ENCODE peak calls at places on chromosomes 1 and 21, in ten cellular contexts. Z is tibial nerve, T is cardiac muscle cell, A is IMR-90, X is heart right ventricle, K is breast epithelium, W is WERI-Rb-1, N is psoas muscle, F is lung, S is fibroblast of lung. I is an unnamed sample. For H3K9me3, the result is how much of the 10 kb centered on the place peaks cover.

GRCh38 chr1:7516341-7516740 is 254.8 kb upstream of the VAMP3 start:
- DNase-seq in T (no peak), Z (no peak), F (no peak), W (peak), X (no peak), N (no peak), S (peak), A (peak), K (no peak), I (peak)

GRCh38 chr21:37546949-37547614 is 180.5 kb downstream of the DYRK1A start:
- DNase-seq in Z (no peak), A (no peak), F (no peak), N (no peak), X (no peak), T (peak), S (peak), W (peak), K (no peak), I (no peak)

GRCh38 chr1:98030976-98031375 is 110.1 kb upstream of the DPYD start:
- DNase-seq in N (no peak), S (no peak), A (no peak), F (no peak), K (no peak), Z (no peak), X (no peak), W (no peak), T (no peak), I (no peak)

GRCh38 chr1:180155202-180155682 is 573 bp downstream of the QSOX1 start:
- DNase-seq in X (peak), Z (no peak), N (peak), T (no peak), A (no peak), W (peak), F (no peak), S (no peak), K (no peak), I (no peak)

GRCh38 chr21:25039461-25040380 is 567.6 kb downstream of the MRPL39 start:
- DNase-seq in S (peak), N (no peak), K (no peak), W (no peak), T (no peak), F (no peak), X (no peak), A (peak), Z (no peak), I (no peak)

GRCh38 chr1:238779676-238780075 is 606.7 kb upstream of the CHRM3 start:
- DNase-seq in X (no peak), K (no peak), Z (no peak), W (no peak), F (no peak), T (no peak), A (no peak), N (no peak), S (peak), I (no peak)

GRCh38 chr1:205084360-205084759 is at the start of gene TMEM81:
- DNase-seq in N (no peak), W (no peak), S (no peak), X (no peak), K (no peak), F (no peak), T (no peak), A (no peak), Z (no peak), I (no peak)

GRCh38 chr1:230246551-230246950 is 179.5 kb downstream of the GALNT2 start:
- DNase-seq in T (no peak), A (no peak), Z (no peak), X (no peak), F (no peak), K (no peak), S (no peak), W (no peak), N (no peak), I (no peak)

GRCh38 chr1:97334454-97334853 is 586.4 kb downstream of the DPYD start:
- DNase-seq in X (no peak), F (no peak), S (peak), N (no peak), Z (no peak), A (peak), T (peak), K (no peak), W (no peak), I (no peak)

GRCh38 chr1:79496129-79496528 is 489.6 kb upstream of the ADGRL4 start:
- DNase-seq in S (no peak), Z (no peak), W (no peak), N (no peak), K (no peak), F (no peak), A (no peak), T (no peak), X (no peak), I (no peak)

GRCh38 chr1:61097326-61097725 is 15.0 kb downstream of the NFIA start:
- DNase-seq in A (peak), Z (no peak), T (peak), K (no peak), W (no peak), S (peak), N (no peak), X (no peak), F (no peak), I (no peak)

GRCh38 chr1:181680871-181681270 is 197.6 kb downstream of the CACNA1E start:
- DNase-seq in W (no peak), A (no peak), T (no peak), X (no peak), Z (no peak), N (no peak), K (no peak), F (no peak), S (no peak), I (no peak)

GRCh38 chr1:226639631-226640061 is 91.1 kb downstream of the STUM start:
- DNase-seq in T (no peak), N (no peak), K (no peak), F (no peak), X (no peak), A (no peak), W (no peak), Z (no peak), S (no peak), I (no peak)

GRCh38 chr1:73401666-73402065 is 796.3 kb downstream of the LRRIQ3 start:
- DNase-seq in X (no peak), S (no peak), W (no peak), T (no peak), F (no peak), A (peak), N (no peak), K (no peak), Z (no peak), I (no peak)

GRCh38 chr1:46400398-46400797 is 6.3 kb downstream of the FAAH start:
- DNase-seq in X (no peak), K (no peak), N (no peak), A (no peak), S (no peak), W (no peak), T (no peak), F (no peak), Z (no peak), I (no peak)

GRCh38 chr1:2404890-2405511 is 7.4 kb downstream of the PEX10 start:
- DNase-seq in X (no peak), K (no peak), F (no peak), A (peak), Z (no peak), S (peak), T (no peak), W (no peak), N (no peak), I (no peak)

GRCh38 chr1:54442185-54442584 is 36.0 kb upstream of the SSBP3 start:
- DNase-seq in Z (no peak), S (no peak), N (no peak), T (no peak), A (no peak), K (no peak), F (no peak), X (no peak), W (no peak), I (no peak)

GRCh38 chr1:64319985-64320384 is 116.6 kb downstream of the UBE2U start:
- DNase-seq in W (no peak), K (no peak), Z (no peak), F (no peak), A (no peak), N (no peak), T (no peak), S (no peak), X (no peak), I (no peak)
- H3K4me3 ChIP-seq in W (no peak), K (no peak), Z (no peak), F (no peak), A (no peak), N (no peak), T (no peak), S (no peak), X (no peak), I (no peak)

DNA sequence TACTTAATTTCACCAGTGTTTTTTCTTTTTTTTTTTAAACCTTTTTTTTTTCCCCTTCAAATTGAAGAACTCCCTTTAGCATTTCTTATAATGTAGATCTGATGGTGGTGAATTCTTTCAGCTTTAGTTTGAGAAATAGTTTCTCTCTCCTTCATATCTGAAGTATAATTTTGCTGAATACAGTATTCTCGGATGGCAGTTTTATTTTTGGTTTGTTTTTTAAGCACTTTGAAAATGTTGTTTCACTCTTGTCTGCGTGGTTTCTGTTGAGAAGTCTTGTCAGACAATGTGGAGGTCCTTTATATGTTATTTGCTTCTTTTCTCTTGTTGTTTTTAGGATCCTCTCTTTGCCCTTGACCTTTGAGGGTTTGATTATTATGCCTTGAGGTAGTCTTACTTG is 135.1 kb downstream of the RPS6KC1 start:
- DNase-seq in F (no peak), A (no peak), Z (no peak), T (no peak), S (no peak), K (no peak), W (no peak), N (no peak), X (no peak), I (no peak)
- H3K9me3 ChIP-seq in F (under half), A (under half), Z (under half), T (under half), S (under half), K (under half), W (under half), N (under half), X (under half), I (under half)

DNA sequence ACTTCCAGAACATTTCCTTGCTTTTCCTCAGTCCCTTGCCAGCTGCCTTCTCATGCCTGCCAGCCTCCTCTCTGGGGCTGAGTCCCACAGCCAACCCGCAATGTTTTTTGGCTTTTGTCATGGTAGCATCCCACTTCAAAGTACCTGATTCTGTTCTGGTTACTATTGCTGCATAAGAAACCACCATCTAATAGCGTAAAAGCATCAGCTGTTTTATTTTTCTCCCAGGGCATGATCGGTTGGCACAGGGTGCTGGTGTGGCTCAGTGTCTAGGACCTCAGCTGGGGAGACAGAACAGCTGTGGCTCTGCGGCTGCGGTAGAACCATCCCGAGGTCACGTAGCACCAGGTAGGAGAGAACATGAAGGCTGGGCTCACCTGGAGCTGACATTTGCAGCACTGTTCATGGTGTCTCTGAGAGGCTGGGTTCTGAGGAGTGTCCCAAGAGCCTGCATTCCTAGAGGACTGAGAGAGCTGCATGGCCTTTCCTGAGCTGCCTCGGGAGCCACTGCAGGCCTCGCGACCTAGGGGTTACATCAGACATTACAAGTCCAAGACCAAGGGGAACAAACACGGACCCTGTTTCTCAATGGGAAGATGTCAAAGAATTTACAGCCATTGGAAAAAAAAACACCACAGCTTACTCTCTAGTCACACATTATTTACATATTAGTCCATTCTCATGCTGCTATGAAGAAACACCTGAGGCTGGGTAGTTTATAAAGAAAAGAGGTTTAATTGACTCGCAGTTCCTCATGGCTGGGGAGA is 8.8 kb upstream of the PRMT2 start:
- DNase-seq in Z (no peak), A (no peak), N (no peak), W (no peak), F (no peak), T (no peak), X (no peak), S (no peak), K (no peak), I (no peak)
- TF ChIP-seq CTCF in Z (no peak), A (no peak), N (no peak), W (no peak), F (no peak), T (no peak), X (no peak), S (no peak), K (no peak), I (no peak)

GRCh38 chr1:172833956-172834355 is 175.1 kb downstream of the FASLG start:
- DNase-seq in S (no peak), X (no peak), A (no peak), K (no peak), N (no peak), Z (no peak), W (no peak), T (no peak), F (no peak), I (no peak)

GRCh38 chr1:172835834-172836233 is 176.9 kb downstream of the FASLG start:
- DNase-seq in N (no peak), T (no peak), F (no peak), Z (no peak), X (no peak), A (no peak), S (no peak), K (no peak), W (no peak), I (no peak)

GRCh38 chr1:172838681-172839313 is 179.9 kb downstream of the FASLG start:
- DNase-seq in N (no peak), W (no peak), K (no peak), F (no peak), S (no peak), X (no peak), Z (no peak), A (no peak), T (no peak), I (no peak)

GRCh38 chr1:172834609-172835008 is 175.7 kb downstream of the FASLG start:
- DNase-seq in X (no peak), T (no peak), F (no peak), N (no peak), K (no peak), W (no peak), S (no peak), Z (no peak), A (no peak), I (no peak)

GRCh38 chr1:172837816-172838680 is 179.1 kb downstream of the FASLG start:
- DNase-seq in Z (no peak), F (no peak), A (peak), W (no peak), S (peak), N (no peak), T (peak), X (no peak), K (no peak), I (no peak)
- H3K4me3 ChIP-seq in Z (no peak), F (no peak), A (no peak), W (no peak), S (no peak), N (no peak), T (no peak), X (no peak), K (no peak), I (no peak)

GRCh38 chr1:76635784-76636183 is 231.5 kb upstream of the ST6GALNAC5 start:
- DNase-seq in T (no peak), Z (no peak), K (no peak), A (no peak), W (no peak), X (no peak), S (no peak), N (no peak), F (no peak), I (no peak)
- H3K9me3 ChIP-seq in T (under half), Z (under half), K (under half), A (under half), W (under half), X (under half), S (under half), N (under half), F (under half), I (under half)

GRCh38 chr1:31715097-31715872 is 11.5 kb upstream of the COL16A1 start:
- DNase-seq in F (peak), S (peak), N (peak), T (peak), A (peak), Z (peak), X (peak), K (peak), W (peak), I (peak)
- TF ChIP-seq CTCF in F (peak), S (peak), N (peak), T (peak), A (peak), Z (peak), X (peak), K (peak), W (peak), I (peak)

GRCh38 chr21:42524341-42525227 is 10.9 kb downstream of the SLC37A1 start:
- DNase-seq in W (no peak), Z (peak), T (no peak), F (peak), K (peak), A (peak), S (peak), N (peak), X (peak), I (peak)
- H3K4me3 ChIP-seq in W (no peak), Z (no peak), T (no peak), F (no peak), K (peak), A (no peak), S (peak), N (peak), X (peak), I (peak)

DNA sequence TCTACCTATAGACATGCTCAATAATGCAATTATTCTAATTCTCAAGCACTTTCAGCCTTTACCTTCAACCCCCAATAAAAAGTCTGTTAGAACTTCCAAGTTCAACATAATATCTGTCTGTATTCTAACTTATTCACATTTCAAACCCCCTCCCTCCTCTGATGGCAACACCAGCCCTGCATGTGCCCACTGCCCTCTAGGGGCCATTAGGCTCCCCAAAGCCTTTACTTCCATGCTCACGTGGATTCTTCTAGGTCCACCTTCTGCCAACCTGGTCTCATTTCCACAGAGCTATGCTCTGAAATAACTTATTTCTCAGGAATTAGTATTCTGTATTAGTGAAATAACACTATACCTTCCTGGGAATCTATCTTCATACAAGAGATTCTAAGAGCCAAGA is 22.2 kb upstream of the KPRP start:
- DNase-seq in Z (no peak), K (no peak), S (no peak), N (no peak), T (no peak), X (no peak), A (no peak), W (no peak), F (no peak), I (no peak)
- H3K9me3 ChIP-seq in Z (under half), K (under half), S (under half), N (under half), T (under half), X (under half), A (under half), W (under half), F (under half), I (under half)

I was measured in BE2C.